ENCODE peak calls at places on chromosomes 12 and 14, in six cellular contexts. F is ascending aorta; E is effector memory CD4-positive, alpha-beta T cell; K is lower lobe of right lung; A is mesendoderm; B is CD8-positive, alpha-beta T cell. N is an unnamed sample.

GRCh38 chr14:101906645-101907044 is 57.7 kb upstream of the DYNC1H1 start:
- DNase-seq in F (no peak), E (no peak), K (no peak), A (no peak), B (no peak), N (no peak)

GRCh38 chr14:40417777-40418401 is 985.7 kb upstream of the FBXO33 start:
- DNase-seq in F (no peak), E (no peak), K (no peak), A (peak), B (no peak), N (peak)

GRCh38 chr14:71711619-71712018 is 220.6 kb upstream of the RGS6 start:
- DNase-seq in F (no peak), E (no peak), K (no peak), A (no peak), B (no peak), N (no peak)

GRCh38 chr12:8035440-8036010 is 3.0 kb downstream of the FOXJ2 start:
- DNase-seq in F (no peak), E (no peak), K (no peak), A (peak), B (no peak), N (no peak)

GRCh38 chr12:122413516-122414404 is 8.7 kb downstream of the CLIP1 start:
- DNase-seq in F (no peak), E (no peak), K (no peak), A (no peak), B (no peak), N (no peak)

GRCh38 chr12:64890873-64891468 is 66.5 kb downstream of the TBC1D30 start:
- DNase-seq in F (no peak), E (no peak), K (no peak), A (peak), B (no peak), N (no peak)

GRCh38 chr14:26984318-26985177 is 386.7 kb upstream of the NOVA1 start:
- DNase-seq in F (no peak), E (no peak), K (no peak), A (peak), B (no peak), N (peak)

GRCh38 chr14:71525663-71526246 is 406.5 kb upstream of the RGS6 start:
- DNase-seq in F (no peak), E (no peak), K (no peak), A (peak), B (no peak), N (no peak)

GRCh38 chr14:27315947-27316346 is 718.1 kb upstream of the NOVA1 start:
- DNase-seq in F (no peak), E (no peak), K (no peak), A (no peak), B (no peak), N (no peak)

GRCh38 chr14:24368562-24369252 is 723 bp downstream of the NFATC4 start:
- DNase-seq in F (no peak), E (no peak), K (peak), A (peak), B (peak), N (peak)

GRCh38 chr12:109870648-109871047 is 9.7 kb downstream of the GLTP start:
- DNase-seq in F (no peak), E (no peak), K (no peak), A (no peak), B (no peak), N (no peak)

GRCh38 chr12:59808317-59808910 is 212.6 kb downstream of the SLC16A7 start:
- DNase-seq in F (no peak), E (no peak), K (no peak), A (peak), B (no peak), N (no peak)

GRCh38 chr12:64066776-64067175 is 155.3 kb downstream of the KICS2 start:
- DNase-seq in F (no peak), E (no peak), K (no peak), A (no peak), B (no peak), N (no peak)

GRCh38 chr12:78584695-78585094 is 279.9 kb upstream of the SYT1 start:
- DNase-seq in F (no peak), E (no peak), K (no peak), A (peak), B (no peak), N (no peak)

GRCh38 chr12:49284672-49285071 is 10.3 kb upstream of the PRPH start:
- DNase-seq in F (no peak), E (no peak), K (no peak), A (no peak), B (no peak), N (no peak)

GRCh38 chr12:49624919-49625577 is 1.7 kb downstream of the PRPF40B start:
- DNase-seq in F (no peak), E (no peak), K (no peak), A (no peak), B (no peak), N (no peak)

GRCh38 chr12:75747572-75747995 is 236.2 kb upstream of the KRR1 start:
- DNase-seq in F (no peak), E (no peak), K (no peak), A (no peak), B (no peak), N (no peak)

GRCh38 chr12:93782854-93783253 is 105.7 kb downstream of the CRADD start:
- DNase-seq in F (no peak), E (no peak), K (no peak), A (no peak), B (no peak), N (no peak)
- H3K27ac ChIP-seq in F (no peak), E (no peak), K (no peak), A (no peak), B (no peak), N (no peak)

DNA sequence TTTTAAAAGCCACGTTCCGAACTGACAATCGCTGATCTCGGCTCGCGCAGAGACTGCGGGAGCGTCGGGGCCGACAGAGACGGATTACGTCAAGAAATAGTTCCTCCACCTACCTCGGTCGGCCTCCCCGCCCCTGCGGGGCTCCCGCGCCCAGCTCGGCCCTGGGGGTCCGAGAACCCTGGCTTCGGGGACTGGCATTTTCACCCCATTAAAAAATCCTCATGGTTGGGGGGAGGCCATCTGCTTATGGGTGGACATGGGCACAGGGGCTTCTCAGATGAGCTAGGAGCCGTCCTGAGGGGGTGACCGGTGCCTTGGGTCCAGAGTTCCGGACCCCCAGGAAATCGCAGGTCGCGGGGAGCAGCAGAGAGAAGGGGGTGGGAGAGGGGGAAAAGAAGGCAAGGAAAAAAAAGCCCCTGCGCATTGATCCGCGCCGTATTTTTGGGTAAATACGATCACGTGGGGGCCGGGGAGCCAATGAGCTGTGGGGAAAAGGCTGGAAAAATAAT is 311 bp upstream of the HOXC9 start:
- DNase-seq in F (no peak), E (no peak), K (no peak), A (no peak), B (no peak), N (peak)
- H3K27ac ChIP-seq in F (no peak), E (no peak), K (no peak), A (no peak), B (no peak), N (peak)

DNA sequence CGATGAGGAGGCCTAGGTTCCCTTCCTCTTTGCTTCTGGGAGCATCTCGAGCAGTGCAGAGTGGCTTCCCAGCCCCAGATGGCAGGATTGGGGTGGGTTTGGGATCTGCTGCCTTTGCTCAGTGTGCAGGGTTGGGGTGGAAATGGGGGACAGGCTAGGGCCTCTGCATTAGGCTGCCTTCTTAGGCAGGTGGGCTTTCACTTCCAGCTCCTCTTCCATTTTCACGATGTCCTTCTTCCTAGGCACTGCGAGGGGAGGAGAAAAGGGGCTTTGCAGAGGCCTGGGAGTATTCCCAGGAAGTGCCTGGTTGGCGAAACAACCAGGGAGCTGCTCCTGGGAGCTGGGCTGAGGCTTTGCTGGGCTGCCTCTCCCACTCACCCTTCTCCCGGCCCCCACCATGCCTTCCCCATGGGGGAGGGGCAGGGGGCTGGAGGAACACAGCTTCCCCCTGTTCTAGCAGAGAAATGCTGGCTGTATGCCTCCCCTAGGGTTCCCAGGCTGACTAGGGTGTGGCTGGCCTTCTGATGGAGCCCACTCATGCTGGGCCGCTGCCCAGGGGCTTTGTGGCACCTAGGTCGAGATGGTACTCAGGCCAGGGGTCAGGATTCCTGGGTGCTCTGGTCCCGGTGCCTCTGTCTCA is 2.4 kb downstream of the NR4A1 start:
- DNase-seq in F (no peak), E (no peak), K (no peak), A (no peak), B (no peak), N (no peak)
- H3K27ac ChIP-seq in F (peak), E (no peak), K (no peak), A (no peak), B (no peak), N (peak)

DNA sequence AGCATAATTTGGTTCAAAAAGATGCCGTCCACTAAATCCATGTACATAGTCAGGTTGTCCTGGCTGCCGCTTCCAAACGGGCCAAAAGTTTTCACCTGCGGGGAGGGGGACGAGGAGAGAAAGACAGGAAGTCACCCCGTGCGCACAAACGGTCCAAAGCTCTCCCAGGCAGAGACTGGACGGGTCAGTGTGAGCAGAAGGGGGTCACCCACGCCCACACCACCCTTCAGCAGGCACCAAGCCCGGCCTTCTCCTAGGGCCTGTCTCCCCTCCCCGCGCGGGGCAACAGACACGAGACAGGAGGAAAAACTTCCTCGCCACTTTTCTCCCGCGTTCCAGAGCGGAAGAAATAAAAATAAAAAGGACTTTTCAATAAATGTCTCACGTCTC is 881 bp downstream of the CCDC88C start:
- DNase-seq in F (no peak), E (no peak), K (peak), A (peak), B (no peak), N (peak)
- H3K27ac ChIP-seq in F (no peak), E (peak), K (peak), A (peak), B (peak), N (peak)

DNA sequence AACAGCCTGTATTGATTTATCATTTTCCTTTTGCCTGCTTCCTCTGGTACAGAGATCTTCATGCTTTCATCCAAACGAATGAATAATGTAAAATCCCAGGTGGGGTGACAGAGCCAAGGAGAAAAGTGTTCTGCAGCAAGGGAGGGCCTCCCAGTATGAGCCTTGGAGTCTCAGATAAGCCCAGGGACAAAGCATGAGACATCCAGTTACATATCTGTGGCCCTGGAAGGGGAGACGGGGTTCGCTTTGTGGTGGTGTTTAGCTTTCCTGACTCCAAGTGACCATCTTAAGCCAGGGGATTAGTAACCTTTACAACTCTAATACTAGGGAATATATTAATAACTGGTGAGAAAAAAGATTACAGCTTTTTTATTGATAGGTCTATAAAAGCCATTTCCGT is 177.1 kb downstream of the ETV6 start:
- DNase-seq in F (no peak), E (no peak), K (no peak), A (peak), B (no peak), N (peak)
- H3K27ac ChIP-seq in F (peak), E (peak), K (no peak), A (peak), B (no peak), N (peak)

GRCh38 chr14:103132381-103133212 is 9.3 kb downstream of the TNFAIP2 start:
- DNase-seq in F (no peak), E (no peak), K (no peak), A (no peak), B (no peak), N (no peak)

GRCh38 chr14:103134919-103135318 is 11.7 kb downstream of the TNFAIP2 start:
- DNase-seq in F (no peak), E (no peak), K (no peak), A (no peak), B (no peak), N (no peak)

GRCh38 chr14:103131580-103131979 is 8.3 kb downstream of the TNFAIP2 start:
- DNase-seq in F (no peak), E (no peak), K (no peak), A (no peak), B (no peak), N (no peak)

GRCh38 chr14:103134405-103134804 is 11.1 kb downstream of the TNFAIP2 start:
- DNase-seq in F (no peak), E (no peak), K (no peak), A (no peak), B (no peak), N (no peak)

GRCh38 chr14:103133213-103134140 is 10.2 kb downstream of the TNFAIP2 start:
- DNase-seq in F (no peak), E (no peak), K (no peak), A (no peak), B (no peak), N (no peak)
- H3K27ac ChIP-seq in F (no peak), E (no peak), K (no peak), A (no peak), B (no peak), N (no peak)

GRCh38 chr12:67826946-67827719 is 162.1 kb upstream of the IFNG-AS1 start:
- DNase-seq in F (no peak), E (no peak), K (no peak), A (no peak), B (no peak), N (no peak)

GRCh38 chr12:67826148-67826547 is 163.1 kb upstream of the IFNG-AS1 start:
- DNase-seq in F (no peak), E (no peak), K (no peak), A (peak), B (no peak), N (no peak)

GRCh38 chr12:67832155-67832554 is 157.1 kb upstream of the IFNG-AS1 start:
- DNase-seq in F (no peak), E (no peak), K (no peak), A (no peak), B (no peak), N (no peak)

GRCh38 chr12:67829873-67830272 is 159.4 kb upstream of the IFNG-AS1 start:
- DNase-seq in F (no peak), E (no peak), K (no peak), A (no peak), B (no peak), N (no peak)

GRCh38 chr12:67827820-67828383 is 161.3 kb upstream of the IFNG-AS1 start:
- DNase-seq in F (no peak), E (peak), K (no peak), A (peak), B (no peak), N (no peak)
- H3K27ac ChIP-seq in F (peak), E (no peak), K (peak), A (no peak), B (no peak), N (peak)